ENCODE peak calls at places on chromosome 7, in eight cellular contexts. U is fibroblast of gingiva; L is NCI-H774; O is naive thymus-derived CD4-positive, alpha-beta T cell; I is stimulated activated CD8-positive, alpha-beta memory T cell treated with anti-CD3 and anti-CD28 coated beads, Interleukin-7, amount 100 ng/mL, for 1 hour; B is left cardiac atrium; V is GM12864; R is stimulated activated CD4-positive, alpha-beta T cell treated with anti-CD3 and anti-CD28 coated beads, Interleukin-4, amount 100 ng/mL, for 48 hours. Y is an unnamed sample.

GRCh38 chr7:95811846-95812445 is 39.6 kb downstream of the DYNC1I1 start:
- DNase-seq in L (no peak), O (no peak), U (peak), B (no peak), V (no peak), I (no peak), R (no peak), Y (peak)

GRCh38 chr7:115015619-115016018 is 93.7 kb downstream of the MDFIC start:
- DNase-seq in O (no peak), L (no peak), R (no peak), V (no peak), B (no peak), I (no peak), U (peak), Y (no peak)

GRCh38 chr7:125641884-125642283 is 712.3 kb upstream of the POT1 start:
- DNase-seq in R (no peak), O (no peak), L (no peak), B (no peak), V (no peak), I (no peak), U (no peak), Y (no peak)

GRCh38 chr7:76257973-76258372 is 44.5 kb upstream of the HSPB1 start:
- DNase-seq in U (no peak), O (no peak), I (no peak), B (no peak), L (no peak), V (no peak), R (no peak), Y (no peak)

GRCh38 chr7:100965051-100965722 is 4.2 kb upstream of the MUC12 start:
- DNase-seq in I (no peak), R (no peak), L (no peak), B (no peak), O (no peak), V (no peak), U (no peak), Y (no peak)

GRCh38 chr7:14748461-14748860 is 154.1 kb downstream of the DGKB start:
- DNase-seq in O (no peak), I (no peak), B (no peak), V (no peak), U (peak), R (no peak), L (no peak), Y (no peak)

GRCh38 chr7:115005942-115006341 is 84.0 kb downstream of the MDFIC start:
- DNase-seq in B (no peak), I (no peak), O (no peak), V (no peak), L (no peak), R (no peak), U (no peak), Y (no peak)

GRCh38 chr7:7639421-7639820 is 1.1 kb upstream of the UMAD1 start:
- DNase-seq in O (no peak), U (no peak), L (no peak), B (no peak), I (no peak), R (peak), V (no peak), Y (no peak)

GRCh38 chr7:127908430-127909258 is 122.6 kb downstream of the LRRC4 start:
- DNase-seq in B (no peak), U (no peak), V (no peak), O (no peak), R (no peak), I (no peak), L (no peak), Y (no peak)

GRCh38 chr7:133207687-133208086 is 45.2 kb upstream of the EXOC4 start:
- DNase-seq in V (peak), B (no peak), U (no peak), I (no peak), L (no peak), R (no peak), O (no peak), Y (no peak)

GRCh38 chr7:128217030-128217805 is 23.9 kb upstream of the LEP start:
- DNase-seq in V (no peak), I (no peak), B (peak), R (no peak), L (no peak), O (no peak), U (peak), Y (no peak)

GRCh38 chr7:91098566-91098965 is 165.7 kb upstream of the FZD1 start:
- DNase-seq in I (no peak), L (no peak), U (no peak), V (no peak), B (no peak), R (no peak), O (no peak), Y (no peak)

GRCh38 chr7:138727336-138728099 is 26.4 kb upstream of the SVOPL start:
- DNase-seq in I (no peak), R (no peak), O (no peak), B (no peak), U (no peak), V (no peak), L (no peak), Y (no peak)

GRCh38 chr7:116687801-116688201 is 15.8 kb downstream of the MET start:
- DNase-seq in V (no peak), L (no peak), U (peak), R (no peak), B (no peak), I (no peak), O (no peak), Y (no peak)